ENCODE peak calls at places on chromosomes 6 and 20, in nine cellular contexts. E is colonic mucosa; K is CD8-positive, alpha-beta T cell; D is fibroblast of lung; X is HepG2; T is left lung; I is MM.1S; O is psoas muscle; S is aorta. N is an unnamed sample.

GRCh38 chr6:38326837-38327236 is 312.9 kb downstream of the BTBD9 start:
- DNase-seq in E (no peak), K (no peak), D (no peak), X (no peak), T (no peak), I (no peak), O (no peak), S (no peak), N (no peak)

GRCh38 chr6:63804381-63804956 is 168.9 kb downstream of the PHF3 start:
- DNase-seq in E (no peak), K (no peak), D (peak), X (no peak), T (no peak), I (no peak), O (no peak), S (no peak), N (no peak)

GRCh38 chr6:34475167-34476047 is 9.5 kb downstream of the PACSIN1 start:
- DNase-seq in E (no peak), K (no peak), D (peak), X (no peak), T (no peak), I (no peak), O (no peak), S (no peak), N (no peak)

GRCh38 chr20:35340436-35340835 is 48.2 kb upstream of the FAM83C start:
- DNase-seq in E (no peak), K (no peak), D (no peak), X (no peak), T (no peak), I (no peak), O (no peak), S (no peak), N (no peak)

GRCh38 chr6:33895296-33895695 is 91.5 kb upstream of the MLN start:
- DNase-seq in E (no peak), K (no peak), D (no peak), X (no peak), T (no peak), I (no peak), O (no peak), S (no peak), N (no peak)

GRCh38 chr6:46323312-46323965 is 152.7 kb upstream of the ENPP5 start:
- DNase-seq in E (no peak), K (no peak), D (peak), X (no peak), T (no peak), I (no peak), O (no peak), S (no peak), N (no peak)

GRCh38 chr6:589090-589489 is 67.8 kb downstream of the HUS1B start:
- DNase-seq in E (no peak), K (no peak), D (no peak), X (no peak), T (no peak), I (no peak), O (no peak), S (no peak), N (no peak)

GRCh38 chr6:42512498-42513042 is 51.3 kb upstream of the UBR2 start:
- DNase-seq in E (no peak), K (no peak), D (no peak), X (no peak), T (no peak), I (no peak), O (no peak), S (no peak), N (no peak)

GRCh38 chr6:24329022-24329421 is 28.8 kb downstream of the DCDC2 start:
- DNase-seq in E (no peak), K (no peak), D (peak), X (no peak), T (no peak), I (no peak), O (no peak), S (no peak), N (no peak)

GRCh38 chr20:61803416-61803902 is 262.2 kb downstream of the TAF4 start:
- DNase-seq in E (no peak), K (no peak), D (no peak), X (no peak), T (no peak), I (no peak), O (no peak), S (peak), N (peak)

GRCh38 chr6:106281088-106281487 is 44.5 kb downstream of the ATG5 start:
- DNase-seq in E (no peak), K (no peak), D (peak), X (no peak), T (no peak), I (no peak), O (no peak), S (no peak), N (no peak)

GRCh38 chr20:41308290-41308691 is 9.2 kb downstream of the ZHX3 start:
- DNase-seq in E (no peak), K (no peak), D (peak), X (peak), T (no peak), I (no peak), O (no peak), S (no peak), N (no peak)

GRCh38 chr20:38927902-38928578 is 1.8 kb downstream of the FAM83D start:
- DNase-seq in E (peak), K (no peak), D (no peak), X (no peak), T (no peak), I (no peak), O (no peak), S (no peak), N (no peak)

GRCh38 chr6:9136141-9136865 is 701.0 kb upstream of the SLC35B3 start:
- DNase-seq in E (no peak), K (no peak), D (no peak), X (no peak), T (no peak), I (no peak), O (no peak), S (no peak), N (no peak)

GRCh38 chr6:160973311-160973710 is 18.3 kb upstream of the MAP3K4 start:
- DNase-seq in E (peak), K (no peak), D (peak), X (no peak), T (no peak), I (no peak), O (peak), S (no peak), N (no peak)

GRCh38 chr20:34680586-34680985 is 3.7 kb upstream of the PIGU start:
- DNase-seq in E (no peak), K (no peak), D (no peak), X (no peak), T (no peak), I (no peak), O (no peak), S (no peak), N (no peak)

GRCh38 chr20:2874456-2874855 is 1.2 kb downstream of the PTPRA start:
- DNase-seq in E (no peak), K (no peak), D (no peak), X (no peak), T (no peak), I (no peak), O (no peak), S (no peak), N (no peak)
- H3K27ac ChIP-seq in E (no peak), K (peak), D (no peak), X (no peak), T (no peak), I (peak), O (no peak), S (no peak), N (no peak)

GRCh38 chr6:130947464-130947863 is 115.6 kb downstream of the EPB41L2 start:
- DNase-seq in E (no peak), K (no peak), D (no peak), X (peak), T (no peak), I (no peak), O (no peak), S (no peak), N (no peak)

GRCh38 chr6:130946076-130946475 is 117.0 kb downstream of the EPB41L2 start:
- DNase-seq in E (no peak), K (no peak), D (peak), X (no peak), T (no peak), I (no peak), O (no peak), S (no peak), N (no peak)

GRCh38 chr6:130944486-130944885 is 117.3 kb downstream of the SMLR1 start:
- DNase-seq in E (no peak), K (no peak), D (no peak), X (no peak), T (no peak), I (no peak), O (no peak), S (no peak), N (no peak)

GRCh38 chr6:130943738-130944137 is 116.5 kb downstream of the SMLR1 start:
- DNase-seq in E (peak), K (no peak), D (no peak), X (peak), T (no peak), I (no peak), O (no peak), S (no peak), N (no peak)

GRCh38 chr6:130945401-130945919 is 117.6 kb downstream of the EPB41L2 start:
- DNase-seq in E (no peak), K (no peak), D (peak), X (peak), T (no peak), I (no peak), O (no peak), S (no peak), N (no peak)
- H3K27ac ChIP-seq in E (no peak), K (no peak), D (no peak), X (peak), T (peak), I (no peak), O (no peak), S (peak), N (peak)

DNA sequence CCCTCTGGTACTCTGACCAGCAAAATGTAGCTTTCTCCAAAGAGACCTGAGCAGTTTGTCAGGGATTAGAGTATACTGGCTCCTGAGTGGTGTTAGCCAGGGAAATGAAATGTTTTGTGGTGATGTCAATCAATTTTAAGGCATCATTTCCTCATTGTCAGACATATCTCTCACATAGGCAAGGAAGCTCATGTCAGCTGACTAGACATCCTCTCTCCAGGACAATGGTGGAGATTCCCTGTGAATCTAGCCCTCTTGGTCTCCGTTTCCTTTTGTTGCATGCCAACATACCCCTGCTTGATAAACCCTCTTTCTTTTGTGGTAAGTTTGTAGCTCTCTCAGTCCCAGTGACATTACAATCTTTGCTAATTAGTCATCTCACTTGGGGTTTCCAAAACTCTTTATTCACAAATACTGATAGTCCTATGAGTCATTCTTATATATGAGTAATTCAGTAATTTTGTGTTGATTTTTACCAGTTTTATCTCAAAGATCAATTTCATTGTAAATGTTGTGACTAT is 135.6 kb upstream of the PTPRK start:
- DNase-seq in E (no peak), K (no peak), D (peak), X (no peak), T (no peak), I (no peak), O (no peak), S (no peak), N (no peak)
- H3K27ac ChIP-seq in E (no peak), K (no peak), D (peak), X (no peak), T (no peak), I (no peak), O (no peak), S (no peak), N (no peak)

GRCh38 chr6:54020311-54020710 is 90.9 kb upstream of the MLIP start:
- DNase-seq in E (no peak), K (no peak), D (no peak), X (no peak), T (no peak), I (no peak), O (no peak), S (no peak), N (no peak)
- H3K27ac ChIP-seq in E (no peak), K (no peak), D (no peak), X (no peak), T (no peak), I (no peak), O (peak), S (no peak), N (no peak)

GRCh38 chr6:31158863-31159855 is 770 bp downstream of the TCF19 start:
- DNase-seq in E (peak), K (no peak), D (peak), X (peak), T (peak), I (peak), O (no peak), S (peak), N (no peak)
- H3K27ac ChIP-seq in E (no peak), K (peak), D (peak), X (peak), T (peak), I (peak), O (no peak), S (no peak), N (no peak)

N was measured in caudate nucleus.